ENCODE peak calls at places on chromosomes 3 and 15, in four cellular contexts. B is fibroblast of pulmonary artery, X is Peyer's patch, P is GM12878. H is an unnamed sample.
A peak's percentile ranks its signal among the peaks of the same experiment; 100 is the strongest.

GRCh38 chr15:39828374-39828931 is 45.8 kb upstream of the FSIP1 start:
- DNase-seq in B (peak; percentile 60), X (no peak), P (no peak), H (no peak)

GRCh38 chr3:24088782-24089181 is 143.7 kb downstream of the NR1D2 start:
- DNase-seq in B (peak; percentile 46), X (no peak), P (no peak), H (peak; percentile 10)

GRCh38 chr15:59595434-59595915 is 16.1 kb upstream of the GCNT3 start:
- DNase-seq in B (no peak), X (no peak), P (no peak), H (no peak)

GRCh38 chr3:94136133-94136532 is 73.3 kb downstream of the NSUN3 start:
- DNase-seq in B (no peak), X (no peak), P (no peak), H (no peak)

GRCh38 chr15:20341901-20342605 is 199.5 kb downstream of the GOLGA6L6 start:
- DNase-seq in B (peak; percentile 30), X (peak; percentile 79), P (no peak), H (no peak)

GRCh38 chr15:28132524-28133275 is 33.6 kb upstream of the OCA2 start:
- DNase-seq in B (peak; percentile 29), X (no peak), P (no peak), H (no peak)

GRCh38 chr3:197256836-197257444 is 41.5 kb downstream of the DLG1 start:
- DNase-seq in B (peak; percentile 78), X (no peak), P (no peak), H (peak; percentile 65)

GRCh38 chr3:127781411-127782001 is 40.8 kb downstream of the MGLL start:
- DNase-seq in B (peak; percentile 49), X (no peak), P (no peak), H (no peak)

GRCh38 chr3:101720851-101721649 is 3.4 kb upstream of the CEP97 start:
- DNase-seq in B (no peak), X (no peak), P (no peak), H (no peak)

GRCh38 chr15:60017538-60018199 is 13.6 kb downstream of the FOXB1 start:
- DNase-seq in B (peak; percentile 38), X (no peak), P (no peak), H (no peak)

DNA sequence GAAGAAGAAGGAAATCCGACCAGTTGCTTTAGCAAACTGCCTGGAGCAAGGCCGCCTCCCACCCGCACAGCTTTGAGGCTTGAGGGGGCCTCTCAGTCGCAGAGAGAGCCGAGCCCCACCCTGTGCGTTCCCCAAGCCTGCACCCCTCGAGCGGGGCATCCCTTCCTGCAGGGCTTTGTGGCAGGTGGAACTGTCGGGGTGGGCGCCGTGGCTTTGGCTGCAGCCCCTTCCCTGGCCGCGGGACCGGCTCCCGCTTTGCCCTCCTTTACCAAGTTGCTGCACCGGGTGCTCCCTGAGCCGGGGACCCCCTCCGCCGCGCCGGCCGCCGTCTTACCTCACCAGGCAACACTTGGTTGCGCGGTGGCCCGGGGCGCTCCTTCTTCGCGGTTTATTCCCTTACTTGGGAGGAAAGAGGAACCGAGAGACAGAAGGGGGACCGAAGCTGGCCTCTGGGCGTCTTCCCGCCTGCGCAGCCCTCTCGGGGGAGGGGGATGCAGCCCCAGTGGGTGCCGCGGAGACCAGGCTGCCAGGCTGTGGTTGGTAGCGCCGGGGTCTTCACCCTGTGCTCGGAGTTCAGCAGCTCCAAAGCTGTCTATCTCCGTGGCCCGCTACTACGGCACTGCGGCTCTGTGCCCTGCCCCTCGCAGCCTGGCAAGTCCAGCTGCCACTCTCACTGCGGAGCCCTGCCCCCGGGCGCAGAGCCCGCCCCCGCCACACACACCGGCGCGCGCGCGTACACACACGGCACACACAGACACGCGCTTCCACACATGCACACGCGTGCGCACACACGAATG is at the start of gene DGKG:
- DNase-seq in B (no peak), X (peak; percentile 65), P (no peak), H (peak; percentile 33)
- H3K4me3 ChIP-seq in B (no peak within 1 kb of the TSS), X (peak within 1 kb of the TSS; percentile 38), P (peak within 1 kb of the TSS; percentile 28), H (peak within 1 kb of the TSS; percentile 24)

GRCh38 chr3:37603722-37604121 is 258.0 kb upstream of the CTDSPL start:
- DNase-seq in B (no peak), X (no peak), P (no peak), H (no peak)
- TF ChIP-seq CTCF in B (no peak), X (no peak), P (no peak), H (no peak)

GRCh38 chr3:188270423-188270972 is 116.5 kb downstream of the LPP start:
- DNase-seq in B (peak; percentile 97), X (no peak), P (no peak), H (no peak)

GRCh38 chr3:188276366-188276765 is 122.4 kb downstream of the LPP start:
- DNase-seq in B (no peak), X (no peak), P (no peak), H (no peak)

GRCh38 chr3:188271226-188271894 is 117.4 kb downstream of the LPP start:
- DNase-seq in B (no peak), X (no peak), P (no peak), H (no peak)

GRCh38 chr3:188274249-188274915 is 120.4 kb downstream of the LPP start:
- DNase-seq in B (no peak), X (no peak), P (no peak), H (no peak)

DNA sequence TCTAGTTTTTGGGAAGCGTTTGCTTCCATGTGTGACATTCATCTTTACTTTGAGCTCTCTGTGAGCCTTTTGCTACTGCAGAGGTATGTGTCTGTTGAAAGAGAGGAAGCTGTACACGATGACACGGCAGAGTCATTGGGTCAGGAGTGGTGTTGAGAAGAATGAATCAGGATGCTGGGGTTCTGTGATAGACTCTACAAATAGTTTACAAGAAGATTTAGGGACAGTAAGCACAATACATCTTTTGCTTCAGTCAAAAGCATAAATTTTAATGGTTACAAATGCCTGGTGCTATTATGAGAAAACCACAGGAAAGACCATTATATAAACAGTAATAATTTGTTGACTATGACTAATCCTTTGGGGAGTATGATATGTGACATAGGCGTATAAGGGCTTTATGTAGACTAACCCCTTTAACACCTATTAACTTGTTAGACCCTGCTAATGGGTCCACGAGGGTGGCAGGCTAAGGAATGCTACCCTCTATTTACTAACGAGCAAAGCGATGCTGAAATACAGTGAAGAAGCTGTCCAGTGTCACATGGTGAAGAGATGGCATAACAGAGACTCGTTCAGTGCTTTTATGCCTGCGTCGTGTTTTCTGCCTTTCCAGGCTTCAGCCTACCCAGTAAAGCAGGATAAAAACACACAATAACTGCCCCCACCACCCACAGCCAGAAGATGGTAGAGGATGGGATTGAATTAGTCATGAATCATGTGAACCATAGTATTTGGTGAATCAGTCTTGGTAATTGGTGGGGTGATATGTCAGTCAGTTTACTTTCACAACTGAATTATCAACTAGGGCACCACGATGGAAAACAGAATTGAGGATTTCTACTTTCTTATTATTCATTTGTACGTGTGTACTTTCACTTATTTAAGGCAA is 118.8 kb downstream of the LPP start:
- DNase-seq in B (peak; percentile 72), X (no peak), P (no peak), H (no peak)
- H3K4me3 ChIP-seq in B (no peak overlapping the region), X (no peak overlapping the region), P (no peak overlapping the region), H (no peak overlapping the region)

GRCh38 chr3:58779934-58780333 is 113.4 kb upstream of the FAM3D start:
- DNase-seq in B (no peak), X (no peak), P (no peak), H (no peak)

GRCh38 chr3:58776231-58776630 is 109.7 kb upstream of the FAM3D start:
- DNase-seq in B (no peak), X (no peak), P (no peak), H (peak; percentile 4)
- TF ChIP-seq CTCF in B (no peak), X (no peak), P (no peak), H (no peak)

GRCh38 chr15:79314811-79315210 is 3.9 kb downstream of the TMED3 start:
- DNase-seq in B (no peak), X (no peak), P (no peak), H (no peak)
- H3K4me3 ChIP-seq in B (no peak overlapping the region), X (no peak overlapping the region), P (no peak overlapping the region), H (no peak overlapping the region)

DNA sequence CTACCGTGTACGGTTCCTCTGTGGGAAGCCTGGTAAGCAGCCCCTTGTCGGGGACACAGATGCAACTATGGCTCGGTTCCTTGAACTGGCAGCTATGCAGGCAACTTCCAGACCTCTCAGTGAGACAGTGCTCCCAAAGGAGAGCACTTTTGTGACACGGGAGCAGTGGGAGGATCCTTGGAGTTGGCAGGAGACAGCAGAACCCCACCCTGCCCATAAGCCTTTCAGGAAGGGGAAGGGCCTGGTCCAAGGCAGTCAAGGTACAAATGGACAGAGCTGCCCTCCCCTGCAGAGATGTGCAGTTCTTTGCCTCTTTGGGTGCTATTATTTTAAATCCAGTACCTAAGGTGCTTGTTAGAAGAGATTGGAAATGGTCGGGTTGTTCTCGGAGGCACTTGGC is 94.5 kb downstream of the MESD start:
- DNase-seq in B (no peak), X (no peak), P (no peak), H (no peak)
- TF ChIP-seq CTCF in B (no peak), X (no peak), P (no peak), H (no peak)

GRCh38 chr3:188232676-188233075 is 78.7 kb downstream of the LPP start:
- DNase-seq in B (no peak), X (no peak), P (no peak), H (no peak)
- H3K4me3 ChIP-seq in B (no peak overlapping the region), X (no peak overlapping the region), P (no peak overlapping the region), H (no peak overlapping the region)

DNA sequence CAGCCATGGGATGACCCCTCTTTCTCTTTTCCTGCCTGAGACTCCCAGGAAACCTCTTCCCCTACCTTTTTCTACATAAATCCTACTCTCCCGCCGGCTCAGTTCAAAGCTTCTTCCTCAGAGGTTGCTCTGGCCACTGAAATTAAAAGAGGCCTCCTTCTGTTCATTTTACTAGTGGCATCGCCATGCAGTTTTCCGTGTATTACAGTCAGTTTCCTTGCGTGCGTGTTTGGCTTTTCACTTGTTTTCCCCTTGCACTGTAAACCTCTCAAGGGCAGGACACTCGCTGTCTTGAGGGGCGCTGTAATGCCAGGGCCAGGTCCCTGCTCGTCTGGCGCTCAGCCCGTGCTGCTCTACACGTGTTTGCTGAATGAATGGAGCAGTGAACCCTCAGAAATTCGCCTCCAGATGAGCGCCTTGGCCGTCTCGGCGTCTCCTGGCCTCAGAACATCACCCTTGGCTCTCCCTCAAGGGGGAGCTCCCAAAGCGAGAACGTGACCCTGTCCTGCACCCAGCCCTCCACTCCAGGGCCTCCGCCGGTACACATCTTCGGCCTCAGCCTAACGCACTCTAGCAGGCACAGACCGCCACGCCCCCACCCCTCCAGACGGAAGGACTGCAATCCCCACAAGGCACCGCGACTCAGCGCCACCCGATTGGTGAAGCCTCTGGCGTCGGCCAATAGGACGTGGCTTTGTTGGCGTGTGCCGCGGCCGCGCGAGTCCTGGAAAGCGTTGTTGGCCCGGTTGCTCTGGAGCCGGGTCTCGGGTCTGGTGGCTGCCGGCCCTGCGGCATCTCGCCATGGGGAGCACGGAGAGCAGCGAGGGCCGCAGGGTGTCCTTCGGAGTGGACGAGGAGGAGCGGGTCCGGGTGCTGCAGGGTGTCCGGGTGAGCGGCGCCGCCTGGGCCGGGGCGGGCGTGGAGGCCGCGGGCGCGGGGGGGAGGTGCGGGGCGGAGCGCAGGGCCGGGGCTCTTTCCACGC is at the start of gene CHCHD6:
- DNase-seq in B (peak; percentile 97), X (peak; percentile 98), P (peak; percentile 76), H (peak; percentile 97)
- TF ChIP-seq CTCF in B (no peak), X (peak; percentile 19), P (no peak), H (no peak)

GRCh38 chr15:90523373-90523772 is 6.3 kb upstream of the CRTC3 start:
- DNase-seq in B (no peak), X (no peak), P (no peak), H (no peak)
- H3K4me3 ChIP-seq in B (no peak overlapping the region), X (no peak overlapping the region), P (no peak overlapping the region), H (no peak overlapping the region)